ENCODE peak calls at places on chromosomes 3 and 15, in four cellular contexts. One of them, this sample, is unnamed.
A peak's percentile ranks its signal among the peaks of the same experiment; 100 is the strongest.

GRCh38 chr3:184299488-184300376 is 691 bp downstream of the PSMD2 start:
- DNase-seq in M059J: peak; percentile 70
- DNase-seq in activated CD4-positive, alpha-beta T cell treated with anti-CD3 and anti-CD28 coated beads, Interleukin-2, amount 50 U/mL, for 1 hour: no peak
- DNase-seq in Daoy: peak; percentile 43
- DNase-seq in this sample: peak; percentile 69

GRCh38 chr3:4736284-4736861 is 242.9 kb upstream of the BHLHE40 start:
- DNase-seq in activated CD4-positive, alpha-beta T cell treated with anti-CD3 and anti-CD28 coated beads, Interleukin-2, amount 50 U/mL, for 1 hour: no peak
- DNase-seq in Daoy: no peak
- DNase-seq in M059J: no peak
- DNase-seq in this sample: peak; percentile 93

GRCh38 chr15:73937313-73937695 is 11.0 kb downstream of the LOXL1 start:
- DNase-seq in activated CD4-positive, alpha-beta T cell treated with anti-CD3 and anti-CD28 coated beads, Interleukin-2, amount 50 U/mL, for 1 hour: no peak
- DNase-seq in Daoy: no peak
- DNase-seq in M059J: no peak
- DNase-seq in this sample: no peak

GRCh38 chr3:87173071-87173470 is 54.0 kb upstream of the CHMP2B start:
- DNase-seq in Daoy: no peak
- DNase-seq in M059J: peak; percentile 15
- DNase-seq in activated CD4-positive, alpha-beta T cell treated with anti-CD3 and anti-CD28 coated beads, Interleukin-2, amount 50 U/mL, for 1 hour: no peak
- DNase-seq in this sample: no peak

GRCh38 chr3:149999421-149999820 is 28.7 kb upstream of the PFN2 start:
- DNase-seq in activated CD4-positive, alpha-beta T cell treated with anti-CD3 and anti-CD28 coated beads, Interleukin-2, amount 50 U/mL, for 1 hour: no peak
- DNase-seq in Daoy: no peak
- DNase-seq in M059J: no peak
- DNase-seq in this sample: no peak

GRCh38 chr15:57731543-57732103 is 25.1 kb downstream of the POLR2M start:
- DNase-seq in activated CD4-positive, alpha-beta T cell treated with anti-CD3 and anti-CD28 coated beads, Interleukin-2, amount 50 U/mL, for 1 hour: no peak
- DNase-seq in Daoy: no peak
- DNase-seq in M059J: no peak
- DNase-seq in this sample: no peak

GRCh38 chr3:149391960-149392359 is 14.5 kb upstream of the TM4SF1 start:
- DNase-seq in Daoy: no peak
- DNase-seq in activated CD4-positive, alpha-beta T cell treated with anti-CD3 and anti-CD28 coated beads, Interleukin-2, amount 50 U/mL, for 1 hour: no peak
- DNase-seq in M059J: no peak
- DNase-seq in this sample: no peak

GRCh38 chr3:109178701-109179100 is 42.2 kb downstream of the C3orf85 start:
- DNase-seq in M059J: no peak
- DNase-seq in Daoy: no peak
- DNase-seq in activated CD4-positive, alpha-beta T cell treated with anti-CD3 and anti-CD28 coated beads, Interleukin-2, amount 50 U/mL, for 1 hour: no peak
- DNase-seq in this sample: no peak

GRCh38 chr3:64088408-64089136 is 65.3 kb upstream of the PSMD6 start:
- DNase-seq in Daoy: no peak
- DNase-seq in M059J: peak; percentile 20
- DNase-seq in activated CD4-positive, alpha-beta T cell treated with anti-CD3 and anti-CD28 coated beads, Interleukin-2, amount 50 U/mL, for 1 hour: no peak
- DNase-seq in this sample: no peak

GRCh38 chr15:43974852-43975251 is 148.1 kb downstream of the WDR76 start:
- DNase-seq in M059J: peak; percentile 85
- DNase-seq in Daoy: no peak
- DNase-seq in activated CD4-positive, alpha-beta T cell treated with anti-CD3 and anti-CD28 coated beads, Interleukin-2, amount 50 U/mL, for 1 hour: no peak
- DNase-seq in this sample: no peak

GRCh38 chr15:89088605-89089315 is 504 bp downstream of the ABHD2 start:
- DNase-seq in M059J: peak; percentile 39
- DNase-seq in Daoy: peak; percentile 15
- DNase-seq in activated CD4-positive, alpha-beta T cell treated with anti-CD3 and anti-CD28 coated beads, Interleukin-2, amount 50 U/mL, for 1 hour: no peak
- DNase-seq in this sample: no peak

GRCh38 chr3:195259146-195259563 is 11.8 kb downstream of the XXYLT1 start:
- DNase-seq in Daoy: peak; percentile 81
- DNase-seq in M059J: no peak
- DNase-seq in activated CD4-positive, alpha-beta T cell treated with anti-CD3 and anti-CD28 coated beads, Interleukin-2, amount 50 U/mL, for 1 hour: no peak
- DNase-seq in this sample: peak; percentile 46

GRCh38 chr3:52786330-52787215 is 8.0 kb upstream of the ITIH3 start:
- DNase-seq in M059J: no peak
- DNase-seq in Daoy: no peak
- DNase-seq in activated CD4-positive, alpha-beta T cell treated with anti-CD3 and anti-CD28 coated beads, Interleukin-2, amount 50 U/mL, for 1 hour: no peak
- DNase-seq in this sample: no peak

GRCh38 chr3:171455603-171456550 is 4.3 kb downstream of the TNIK start:
- DNase-seq in Daoy: no peak
- DNase-seq in M059J: peak; percentile 19
- DNase-seq in activated CD4-positive, alpha-beta T cell treated with anti-CD3 and anti-CD28 coated beads, Interleukin-2, amount 50 U/mL, for 1 hour: no peak
- DNase-seq in this sample: peak; percentile 13

GRCh38 chr3:8835385-8835784 is 66.0 kb upstream of the OXTR start:
- DNase-seq in Daoy: no peak
- DNase-seq in M059J: no peak
- DNase-seq in activated CD4-positive, alpha-beta T cell treated with anti-CD3 and anti-CD28 coated beads, Interleukin-2, amount 50 U/mL, for 1 hour: no peak
- DNase-seq in this sample: no peak

GRCh38 chr15:70089692-70089971 is 8.1 kb downstream of the TLE3 start:
- DNase-seq in Daoy: no peak
- DNase-seq in M059J: no peak
- DNase-seq in activated CD4-positive, alpha-beta T cell treated with anti-CD3 and anti-CD28 coated beads, Interleukin-2, amount 50 U/mL, for 1 hour: no peak
- DNase-seq in this sample: no peak

GRCh38 chr15:93943607-93944006 is 287.8 kb upstream of the MCTP2 start:
- DNase-seq in Daoy: no peak
- DNase-seq in activated CD4-positive, alpha-beta T cell treated with anti-CD3 and anti-CD28 coated beads, Interleukin-2, amount 50 U/mL, for 1 hour: no peak
- DNase-seq in M059J: no peak
- DNase-seq in this sample: peak; percentile 52

GRCh38 chr15:66483131-66483566 is 14.4 kb downstream of the SNAPC5 start:
- DNase-seq in Daoy: peak; percentile 38
- DNase-seq in M059J: peak; percentile 86
- DNase-seq in activated CD4-positive, alpha-beta T cell treated with anti-CD3 and anti-CD28 coated beads, Interleukin-2, amount 50 U/mL, for 1 hour: no peak
- DNase-seq in this sample: no peak

GRCh38 chr15:65738649-65739048 is 53.4 kb downstream of the DENND4A start:
- DNase-seq in activated CD4-positive, alpha-beta T cell treated with anti-CD3 and anti-CD28 coated beads, Interleukin-2, amount 50 U/mL, for 1 hour: no peak
- DNase-seq in Daoy: no peak
- DNase-seq in M059J: peak; percentile 15
- DNase-seq in this sample: peak; percentile 7

GRCh38 chr3:100210777-100211145 is 50.0 kb upstream of the TBC1D23 start:
- DNase-seq in activated CD4-positive, alpha-beta T cell treated with anti-CD3 and anti-CD28 coated beads, Interleukin-2, amount 50 U/mL, for 1 hour: no peak
- DNase-seq in M059J: peak; percentile 99
- DNase-seq in Daoy: peak; percentile 49
- DNase-seq in this sample: no peak

GRCh38 chr3:133955892-133956291 is 60.2 kb upstream of the RAB6B start:
- DNase-seq in Daoy: peak; percentile 61
- DNase-seq in activated CD4-positive, alpha-beta T cell treated with anti-CD3 and anti-CD28 coated beads, Interleukin-2, amount 50 U/mL, for 1 hour: no peak
- DNase-seq in M059J: no peak
- DNase-seq in this sample: no peak

GRCh38 chr3:191492601-191493000 is 31.6 kb downstream of the PYDC2 start:
- DNase-seq in Daoy: peak; percentile 52
- DNase-seq in M059J: peak; percentile 64
- DNase-seq in activated CD4-positive, alpha-beta T cell treated with anti-CD3 and anti-CD28 coated beads, Interleukin-2, amount 50 U/mL, for 1 hour: no peak
- DNase-seq in this sample: peak; percentile 58

GRCh38 chr15:29035571-29036285 is 150.0 kb downstream of the APBA2 start:
- DNase-seq in M059J: no peak
- DNase-seq in activated CD4-positive, alpha-beta T cell treated with anti-CD3 and anti-CD28 coated beads, Interleukin-2, amount 50 U/mL, for 1 hour: no peak
- DNase-seq in Daoy: no peak
- DNase-seq in this sample: no peak

GRCh38 chr3:23805881-23806321 is at the start of gene UBE2E1:
- DNase-seq in Daoy: peak; percentile 68
- DNase-seq in activated CD4-positive, alpha-beta T cell treated with anti-CD3 and anti-CD28 coated beads, Interleukin-2, amount 50 U/mL, for 1 hour: peak; percentile 69
- DNase-seq in M059J: peak; percentile 66
- DNase-seq in this sample: peak; percentile 66

GRCh38 chr3:126751611-126752302 is 47.7 kb downstream of the CHCHD6 start:
- DNase-seq in M059J: no peak
- DNase-seq in activated CD4-positive, alpha-beta T cell treated with anti-CD3 and anti-CD28 coated beads, Interleukin-2, amount 50 U/mL, for 1 hour: no peak
- DNase-seq in Daoy: no peak
- DNase-seq in this sample: no peak

GRCh38 chr3:161171113-161171512 is 50.0 kb upstream of the NMD3 start:
- DNase-seq in Daoy: peak; percentile 72
- DNase-seq in activated CD4-positive, alpha-beta T cell treated with anti-CD3 and anti-CD28 coated beads, Interleukin-2, amount 50 U/mL, for 1 hour: no peak
- DNase-seq in M059J: peak; percentile 95
- DNase-seq in this sample: peak; percentile 72

GRCh38 chr3:13530241-13531009 is 18.5 kb upstream of the FBLN2 start:
- DNase-seq in M059J: no peak
- DNase-seq in Daoy: no peak
- DNase-seq in activated CD4-positive, alpha-beta T cell treated with anti-CD3 and anti-CD28 coated beads, Interleukin-2, amount 50 U/mL, for 1 hour: no peak
- DNase-seq in this sample: peak; percentile 52

GRCh38 chr15:73237910-73238309 is 130.8 kb downstream of the HCN4 start:
- DNase-seq in M059J: no peak
- DNase-seq in activated CD4-positive, alpha-beta T cell treated with anti-CD3 and anti-CD28 coated beads, Interleukin-2, amount 50 U/mL, for 1 hour: no peak
- DNase-seq in Daoy: no peak
- DNase-seq in this sample: no peak

GRCh38 chr3:122621112-122621511 is 43.7 kb downstream of the PARP15 start:
- DNase-seq in Daoy: no peak
- DNase-seq in M059J: no peak
- DNase-seq in activated CD4-positive, alpha-beta T cell treated with anti-CD3 and anti-CD28 coated beads, Interleukin-2, amount 50 U/mL, for 1 hour: no peak
- DNase-seq in this sample: no peak

GRCh38 chr3:39467394-39468107 is at the start of gene MOBP:
- DNase-seq in Daoy: no peak
- DNase-seq in activated CD4-positive, alpha-beta T cell treated with anti-CD3 and anti-CD28 coated beads, Interleukin-2, amount 50 U/mL, for 1 hour: no peak
- DNase-seq in M059J: no peak
- DNase-seq in this sample: no peak

This sample was measured in epithelial cell of esophagus.